ENCODE peak calls at places on chromosome 1, in six cellular contexts. R is stimulated activated CD4-positive, alpha-beta T cell treated with anti-CD3 and anti-CD28 coated beads, Interleukin-1b, Interleukin-23, amount 100 ng/mL, for 4 hours; N is GM12892; P is ACHN; F is bronchial epithelial cell; Y is stimulated activated naive CD8-positive, alpha-beta T cell treated with anti-CD3 and anti-CD28 coated beads, Interleukin-15, Interleukin-2, amounts not matched to agents 100 U/mL and 50 U/mL, for 24 hours. B is an unnamed sample.
A peak's percentile ranks its signal among the peaks of the same experiment; 100 is the strongest.

GRCh38 chr1:157090771-157091170 is 8.8 kb downstream of the ETV3L start:
- DNase-seq in R (no peak), N (no peak), P (no peak), F (no peak), Y (no peak), B (no peak)

GRCh38 chr1:117632269-117633067 is 26.6 kb downstream of the TENT5C start:
- DNase-seq in R (no peak), N (no peak), P (no peak), F (peak; percentile 37), Y (no peak), B (no peak)

GRCh38 chr1:159089184-159089791 is 12.7 kb upstream of the AIM2 start:
- DNase-seq in R (no peak), N (no peak), P (peak; percentile 43), F (no peak), Y (no peak), B (no peak)

GRCh38 chr1:233138794-233139544 is 156.6 kb downstream of the PCNX2 start:
- DNase-seq in R (no peak), N (no peak), P (no peak), F (no peak), Y (no peak), B (no peak)

GRCh38 chr1:59892836-59893811 is 33.4 kb downstream of the CYP2J2 start:
- DNase-seq in R (no peak), N (no peak), P (no peak), F (peak; percentile 82), Y (no peak), B (no peak)

GRCh38 chr1:198096390-198096789 is 60.4 kb upstream of the NEK7 start:
- DNase-seq in R (no peak), N (no peak), P (no peak), F (no peak), Y (no peak), B (no peak)

GRCh38 chr1:20584890-20585289 is 4.0 kb upstream of the CDA start:
- DNase-seq in R (no peak), N (no peak), P (no peak), F (no peak), Y (no peak), B (no peak)

GRCh38 chr1:55572878-55573734 is 357.9 kb upstream of the USP24 start:
- DNase-seq in R (no peak), N (no peak), P (peak; percentile 19), F (peak; percentile 40), Y (no peak), B (no peak)

GRCh38 chr1:28326980-28327379 is 1.9 kb upstream of the MED18 start:
- DNase-seq in R (no peak), N (no peak), P (peak; percentile 84), F (peak; percentile 89), Y (no peak), B (no peak)

GRCh38 chr1:223189903-223190724 is 47.1 kb upstream of the TLR5 start:
- DNase-seq in R (peak; percentile 32), N (no peak), P (no peak), F (peak; percentile 87), Y (peak; percentile 74), B (peak; percentile 22)

GRCh38 chr1:17607644-17608581 is 68.4 kb downstream of the ARHGEF10L start:
- DNase-seq in R (no peak), N (no peak), P (no peak), F (no peak), Y (no peak), B (no peak)

GRCh38 chr1:180888870-180889269 is 23.8 kb upstream of the KIAA1614 start:
- DNase-seq in R (no peak), N (no peak), P (no peak), F (no peak), Y (no peak), B (no peak)

GRCh38 chr1:223834660-223835263 is 11.0 kb downstream of the TP53BP2 start:
- DNase-seq in R (no peak), N (no peak), P (no peak), F (peak; percentile 36), Y (no peak), B (no peak)

GRCh38 chr1:10508511-10508951 is 33.8 kb downstream of the PEX14 start:
- DNase-seq in R (no peak), N (no peak), P (peak; percentile 71), F (no peak), Y (no peak), B (no peak)

GRCh38 chr1:79741720-79742421 is 735.3 kb upstream of the ADGRL4 start:
- DNase-seq in R (no peak), N (no peak), P (no peak), F (no peak), Y (no peak), B (no peak)

B was measured in activated CD4-positive, alpha-beta T cell treated with anti-CD3 and anti-CD28 coated beads for 1 hour.